ENCODE peak calls at places on chromosomes 13 and 19, in four cellular contexts. One of them, this sample, is unnamed.

GRCh38 chr13:40629678-40630384 is 36.6 kb downstream of the FOXO1 start:
- DNase-seq in stimulated activated CD8-positive, alpha-beta memory T cell treated with anti-CD3 and anti-CD28 coated beads, Interleukin-15, amount 100 ng/mL, for 24 hours: no peak
- DNase-seq in HT1080: no peak
- DNase-seq in NCI-H1694: no peak
- DNase-seq in this sample: no peak

GRCh38 chr19:30228726-30229523 is 143.3 kb upstream of the ZNF536 start:
- DNase-seq in stimulated activated CD8-positive, alpha-beta memory T cell treated with anti-CD3 and anti-CD28 coated beads, Interleukin-15, amount 100 ng/mL, for 24 hours: no peak
- DNase-seq in HT1080: no peak
- DNase-seq in NCI-H1694: no peak
- DNase-seq in this sample: no peak

GRCh38 chr13:51999525-51999924 is 11.7 kb downstream of the ATP7B start:
- DNase-seq in stimulated activated CD8-positive, alpha-beta memory T cell treated with anti-CD3 and anti-CD28 coated beads, Interleukin-15, amount 100 ng/mL, for 24 hours: no peak
- DNase-seq in HT1080: no peak
- DNase-seq in NCI-H1694: no peak
- DNase-seq in this sample: peak

GRCh38 chr13:111031531-111031961 is 83.6 kb upstream of the ARHGEF7 start:
- DNase-seq in stimulated activated CD8-positive, alpha-beta memory T cell treated with anti-CD3 and anti-CD28 coated beads, Interleukin-15, amount 100 ng/mL, for 24 hours: no peak
- DNase-seq in HT1080: peak
- DNase-seq in NCI-H1694: no peak
- DNase-seq in this sample: peak

GRCh38 chr13:95307507-95307906 is 6.3 kb upstream of the ABCC4 start:
- DNase-seq in stimulated activated CD8-positive, alpha-beta memory T cell treated with anti-CD3 and anti-CD28 coated beads, Interleukin-15, amount 100 ng/mL, for 24 hours: no peak
- DNase-seq in HT1080: no peak
- DNase-seq in NCI-H1694: no peak
- DNase-seq in this sample: no peak

GRCh38 chr13:66138172-66138811 is 1091.8 kb downstream of the PCDH9 start:
- DNase-seq in stimulated activated CD8-positive, alpha-beta memory T cell treated with anti-CD3 and anti-CD28 coated beads, Interleukin-15, amount 100 ng/mL, for 24 hours: no peak
- DNase-seq in HT1080: no peak
- DNase-seq in NCI-H1694: no peak
- DNase-seq in this sample: no peak

GRCh38 chr13:49840266-49840665 is 47.8 kb upstream of the KPNA3 start:
- DNase-seq in stimulated activated CD8-positive, alpha-beta memory T cell treated with anti-CD3 and anti-CD28 coated beads, Interleukin-15, amount 100 ng/mL, for 24 hours: no peak
- DNase-seq in HT1080: no peak
- DNase-seq in NCI-H1694: peak
- DNase-seq in this sample: no peak

GRCh38 chr13:52112606-52113005 is 16.3 kb downstream of the NEK5 start:
- DNase-seq in stimulated activated CD8-positive, alpha-beta memory T cell treated with anti-CD3 and anti-CD28 coated beads, Interleukin-15, amount 100 ng/mL, for 24 hours: no peak
- DNase-seq in HT1080: no peak
- DNase-seq in NCI-H1694: no peak
- DNase-seq in this sample: no peak

GRCh38 chr19:7516878-7517277 is 975 bp downstream of the ZNF358 start:
- DNase-seq in stimulated activated CD8-positive, alpha-beta memory T cell treated with anti-CD3 and anti-CD28 coated beads, Interleukin-15, amount 100 ng/mL, for 24 hours: no peak
- DNase-seq in HT1080: no peak
- DNase-seq in NCI-H1694: no peak
- DNase-seq in this sample: no peak

GRCh38 chr13:20121154-20121515 is 39.7 kb downstream of the GJA3 start:
- DNase-seq in stimulated activated CD8-positive, alpha-beta memory T cell treated with anti-CD3 and anti-CD28 coated beads, Interleukin-15, amount 100 ng/mL, for 24 hours: no peak
- DNase-seq in HT1080: no peak
- DNase-seq in NCI-H1694: no peak
- DNase-seq in this sample: no peak

GRCh38 chr13:27730191-27730590 is 62.1 kb upstream of the GSX1 start:
- DNase-seq in stimulated activated CD8-positive, alpha-beta memory T cell treated with anti-CD3 and anti-CD28 coated beads, Interleukin-15, amount 100 ng/mL, for 24 hours: no peak
- DNase-seq in HT1080: no peak
- DNase-seq in NCI-H1694: no peak
- DNase-seq in this sample: no peak

GRCh38 chr19:46791944-46792343 is 3.5 kb upstream of the SLC1A5 start:
- DNase-seq in stimulated activated CD8-positive, alpha-beta memory T cell treated with anti-CD3 and anti-CD28 coated beads, Interleukin-15, amount 100 ng/mL, for 24 hours: no peak
- DNase-seq in HT1080: no peak
- DNase-seq in NCI-H1694: no peak
- DNase-seq in this sample: no peak

This sample was measured in MCF 10A.